ENCODE peak calls at places on chromosomes 13 and 19, in six cellular contexts. One of them, this sample, is unnamed. For H3K9me2, the result is how much of the 10 kb centered on the place peaks cover.

GRCh38 chr13:51632643-51633357 is 48.5 kb downstream of the WDFY2 start:
- DNase-seq in MM.1S: no peak
- DNase-seq in PC-9: no peak
- DNase-seq in PC-3: no peak
- DNase-seq in hepatocyte: no peak
- DNase-seq in OCI-LY7: no peak
- DNase-seq in this sample: peak

GRCh38 chr19:29107831-29108230 is 105.1 kb downstream of the UQCRFS1 start:
- DNase-seq in hepatocyte: no peak
- DNase-seq in MM.1S: no peak
- DNase-seq in PC-3: no peak
- DNase-seq in OCI-LY7: no peak
- DNase-seq in PC-9: no peak
- DNase-seq in this sample: no peak

GRCh38 chr13:77511552-77511951 is 24.0 kb upstream of the SCEL start:
- DNase-seq in OCI-LY7: no peak
- DNase-seq in PC-3: no peak
- DNase-seq in hepatocyte: no peak
- DNase-seq in MM.1S: no peak
- DNase-seq in PC-9: no peak
- DNase-seq in this sample: no peak

GRCh38 chr19:15292140-15292539 is 40.2 kb downstream of the BRD4 start:
- DNase-seq in OCI-LY7: no peak
- DNase-seq in hepatocyte: no peak
- DNase-seq in PC-3: no peak
- DNase-seq in MM.1S: no peak
- DNase-seq in PC-9: no peak
- DNase-seq in this sample: no peak

GRCh38 chr19:52981329-52981728 is 18.6 kb upstream of the ZNF816 start:
- DNase-seq in PC-3: no peak
- DNase-seq in hepatocyte: no peak
- DNase-seq in PC-9: no peak
- DNase-seq in OCI-LY7: no peak
- DNase-seq in MM.1S: no peak
- DNase-seq in this sample: peak

GRCh38 chr13:52852444-52852843 is 4.0 kb upstream of the PCDH8 start:
- DNase-seq in OCI-LY7: no peak
- DNase-seq in MM.1S: no peak
- DNase-seq in hepatocyte: no peak
- DNase-seq in PC-3: no peak
- DNase-seq in PC-9: no peak
- DNase-seq in this sample: no peak

GRCh38 chr19:1580957-1581356 is 11.7 kb downstream of the MBD3 start:
- DNase-seq in hepatocyte: no peak
- DNase-seq in OCI-LY7: no peak
- DNase-seq in PC-3: no peak
- DNase-seq in MM.1S: no peak
- DNase-seq in PC-9: no peak
- DNase-seq in this sample: no peak

GRCh38 chr13:31444266-31444862 is 244.6 kb downstream of the B3GLCT start:
- DNase-seq in PC-9: no peak
- DNase-seq in hepatocyte: no peak
- DNase-seq in OCI-LY7: no peak
- DNase-seq in MM.1S: no peak
- DNase-seq in PC-3: no peak
- DNase-seq in this sample: no peak

GRCh38 chr19:17555929-17556813 is 722 bp downstream of the COLGALT1 start:
- DNase-seq in MM.1S: peak
- DNase-seq in hepatocyte: peak
- DNase-seq in OCI-LY7: peak
- DNase-seq in PC-9: peak
- DNase-seq in PC-3: peak
- DNase-seq in this sample: peak

GRCh38 chr13:52846567-52847321 is 1.7 kb downstream of the PCDH8 start:
- DNase-seq in OCI-LY7: no peak
- DNase-seq in PC-3: no peak
- DNase-seq in hepatocyte: peak
- DNase-seq in MM.1S: no peak
- DNase-seq in PC-9: no peak
- DNase-seq in this sample: peak

GRCh38 chr13:43023244-43023931 is at the start of gene DNAJC15:
- DNase-seq in MM.1S: peak
- DNase-seq in OCI-LY7: peak
- DNase-seq in PC-3: peak
- DNase-seq in PC-9: peak
- DNase-seq in hepatocyte: peak
- DNase-seq in this sample: peak

GRCh38 chr13:113920606-113921306 is 53.1 kb downstream of the C13orf46 start:
- DNase-seq in MM.1S: no peak
- DNase-seq in OCI-LY7: no peak
- DNase-seq in PC-3: no peak
- DNase-seq in PC-9: no peak
- DNase-seq in hepatocyte: no peak
- DNase-seq in this sample: no peak

GRCh38 chr19:1425902-1426301 is 12.3 kb upstream of the RPS15 start:
- DNase-seq in hepatocyte: no peak
- DNase-seq in OCI-LY7: no peak
- DNase-seq in PC-3: no peak
- DNase-seq in MM.1S: no peak
- DNase-seq in PC-9: no peak
- DNase-seq in this sample: no peak

DNA sequence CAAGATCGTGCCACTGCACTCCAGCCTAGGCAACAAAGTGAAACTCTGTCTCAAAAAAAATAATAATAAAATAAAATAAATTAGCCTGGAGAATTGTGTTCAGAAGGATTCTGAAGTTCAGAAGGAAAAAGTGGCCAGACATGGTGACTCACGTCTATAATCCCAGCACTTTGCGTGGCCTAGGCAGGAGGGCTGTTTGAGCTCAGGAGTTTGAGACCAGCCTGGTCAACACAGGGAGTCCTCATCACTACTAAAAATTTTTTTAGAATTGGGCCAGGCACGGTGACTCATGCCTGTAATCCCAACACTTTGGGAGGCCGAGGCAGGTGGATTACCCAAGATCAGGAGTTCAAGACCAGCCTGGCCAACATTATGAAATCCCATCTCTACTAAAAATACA is 6.0 kb downstream of the RDH8 start:
- DNase-seq in OCI-LY7: no peak
- DNase-seq in PC-3: no peak
- DNase-seq in hepatocyte: no peak
- DNase-seq in MM.1S: no peak
- DNase-seq in PC-9: peak
- DNase-seq in this sample: no peak
- H3K9me2 ChIP-seq in OCI-LY7: under half
- H3K9me2 ChIP-seq in PC-3: under half
- H3K9me2 ChIP-seq in hepatocyte: under half
- H3K9me2 ChIP-seq in MM.1S: under half
- H3K9me2 ChIP-seq in PC-9: under half
- H3K9me2 ChIP-seq in this sample: under half

GRCh38 chr19:47445527-47445926 is 26.2 kb downstream of the SLC8A2 start:
- DNase-seq in PC-9: no peak
- DNase-seq in hepatocyte: no peak
- DNase-seq in OCI-LY7: no peak
- DNase-seq in MM.1S: no peak
- DNase-seq in PC-3: no peak
- DNase-seq in this sample: no peak

GRCh38 chr19:47444388-47444821 is 25.1 kb upstream of the MEIS3 start:
- DNase-seq in hepatocyte: peak
- DNase-seq in PC-9: no peak
- DNase-seq in PC-3: no peak
- DNase-seq in MM.1S: no peak
- DNase-seq in OCI-LY7: no peak
- DNase-seq in this sample: peak

GRCh38 chr19:47445937-47446402 is 25.7 kb downstream of the SLC8A2 start:
- DNase-seq in PC-3: peak
- DNase-seq in MM.1S: no peak
- DNase-seq in hepatocyte: peak
- DNase-seq in OCI-LY7: peak
- DNase-seq in PC-9: no peak
- DNase-seq in this sample: peak

GRCh38 chr19:47446534-47447469 is 24.9 kb downstream of the SLC8A2 start:
- DNase-seq in PC-3: peak
- DNase-seq in OCI-LY7: no peak
- DNase-seq in PC-9: no peak
- DNase-seq in MM.1S: no peak
- DNase-seq in hepatocyte: peak
- DNase-seq in this sample: peak

GRCh38 chr19:47443331-47443730 is 24.0 kb upstream of the MEIS3 start:
- DNase-seq in PC-9: no peak
- DNase-seq in hepatocyte: no peak
- DNase-seq in MM.1S: no peak
- DNase-seq in PC-3: no peak
- DNase-seq in OCI-LY7: no peak
- DNase-seq in this sample: no peak
- H3K9me2 ChIP-seq in PC-9: under half
- H3K9me2 ChIP-seq in hepatocyte: under half
- H3K9me2 ChIP-seq in MM.1S: under half
- H3K9me2 ChIP-seq in PC-3: under half
- H3K9me2 ChIP-seq in OCI-LY7: under half
- H3K9me2 ChIP-seq in this sample: under half

DNA sequence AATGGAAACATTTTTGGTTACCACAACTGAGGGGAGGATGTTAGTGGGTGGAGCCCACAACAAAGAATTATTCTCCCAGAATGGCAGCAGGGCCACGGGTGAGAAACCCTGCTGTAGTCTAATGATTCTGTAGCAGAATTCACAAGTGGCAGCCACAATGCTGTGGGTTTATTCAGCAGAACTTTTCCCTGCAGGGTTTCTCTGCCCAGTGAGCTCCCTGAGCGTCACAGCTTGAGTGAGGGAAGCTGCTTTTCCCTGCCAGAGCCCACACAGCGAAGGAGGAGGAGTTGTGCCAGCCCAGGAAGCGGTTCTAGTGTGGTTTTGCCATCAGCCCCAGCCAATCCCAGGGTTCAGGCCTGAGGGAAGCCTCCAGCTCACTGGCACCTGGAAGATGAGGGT is 4.4 kb downstream of the ATP12A start:
- DNase-seq in OCI-LY7: no peak
- DNase-seq in hepatocyte: no peak
- DNase-seq in PC-3: no peak
- DNase-seq in PC-9: no peak
- DNase-seq in MM.1S: no peak
- DNase-seq in this sample: no peak
- H3K9me2 ChIP-seq in OCI-LY7: under half
- H3K9me2 ChIP-seq in hepatocyte: under half
- H3K9me2 ChIP-seq in PC-3: under half
- H3K9me2 ChIP-seq in PC-9: under half
- H3K9me2 ChIP-seq in MM.1S: under half
- H3K9me2 ChIP-seq in this sample: under half

GRCh38 chr19:58059003-58059671 is at the start of gene ZNF135:
- DNase-seq in OCI-LY7: no peak
- DNase-seq in PC-3: no peak
- DNase-seq in MM.1S: no peak
- DNase-seq in hepatocyte: peak
- DNase-seq in PC-9: no peak
- DNase-seq in this sample: peak
- H3K9me2 ChIP-seq in OCI-LY7: under half
- H3K9me2 ChIP-seq in PC-3: under half
- H3K9me2 ChIP-seq in MM.1S: under half
- H3K9me2 ChIP-seq in hepatocyte: under half
- H3K9me2 ChIP-seq in PC-9: under half
- H3K9me2 ChIP-seq in this sample: under half

GRCh38 chr13:100301418-100301817 is 212.5 kb downstream of the PCCA start:
- DNase-seq in MM.1S: no peak
- DNase-seq in hepatocyte: no peak
- DNase-seq in PC-9: no peak
- DNase-seq in PC-3: no peak
- DNase-seq in OCI-LY7: no peak
- DNase-seq in this sample: no peak
- H3K9me2 ChIP-seq in MM.1S: under half
- H3K9me2 ChIP-seq in hepatocyte: under half
- H3K9me2 ChIP-seq in PC-9: under half
- H3K9me2 ChIP-seq in PC-3: under half
- H3K9me2 ChIP-seq in OCI-LY7: under half
- H3K9me2 ChIP-seq in this sample: under half

DNA sequence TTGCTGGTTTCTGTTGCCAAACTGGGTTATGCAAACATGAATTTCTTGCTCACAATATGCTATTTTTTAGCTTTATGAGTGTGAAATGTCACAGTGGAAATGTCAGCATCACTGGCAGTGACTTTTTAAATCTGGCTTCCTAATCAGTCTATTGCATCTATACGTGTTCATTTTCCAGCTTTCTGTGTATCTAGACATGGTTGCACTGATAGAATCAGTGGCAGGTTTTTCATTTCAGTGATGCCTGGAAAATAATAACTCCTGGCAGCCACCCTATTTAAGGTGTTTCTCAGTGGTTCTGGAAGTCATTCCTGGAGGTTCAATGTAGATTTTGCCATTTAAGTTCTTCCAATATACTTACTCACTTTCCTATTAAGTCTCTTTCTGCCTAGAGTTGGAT is 146.7 kb downstream of the SLITRK6 start:
- DNase-seq in OCI-LY7: no peak
- DNase-seq in MM.1S: no peak
- DNase-seq in PC-9: no peak
- DNase-seq in hepatocyte: no peak
- DNase-seq in PC-3: no peak
- DNase-seq in this sample: no peak
- H3K9me2 ChIP-seq in OCI-LY7: under half
- H3K9me2 ChIP-seq in MM.1S: under half
- H3K9me2 ChIP-seq in PC-9: under half
- H3K9me2 ChIP-seq in hepatocyte: under half
- H3K9me2 ChIP-seq in PC-3: under half
- H3K9me2 ChIP-seq in this sample: under half

GRCh38 chr13:110700186-110700585 is 5.7 kb downstream of the CARS2 start:
- DNase-seq in MM.1S: no peak
- DNase-seq in hepatocyte: no peak
- DNase-seq in PC-9: no peak
- DNase-seq in OCI-LY7: no peak
- DNase-seq in PC-3: no peak
- DNase-seq in this sample: no peak
- H3K9me2 ChIP-seq in MM.1S: under half
- H3K9me2 ChIP-seq in hepatocyte: under half
- H3K9me2 ChIP-seq in PC-9: under half
- H3K9me2 ChIP-seq in OCI-LY7: under half
- H3K9me2 ChIP-seq in PC-3: under half
- H3K9me2 ChIP-seq in this sample: under half

GRCh38 chr19:5273782-5274181 is 66.8 kb downstream of the PTPRS start:
- DNase-seq in hepatocyte: no peak
- DNase-seq in PC-3: no peak
- DNase-seq in PC-9: no peak
- DNase-seq in OCI-LY7: no peak
- DNase-seq in MM.1S: no peak
- DNase-seq in this sample: no peak
- H3K9me2 ChIP-seq in hepatocyte: under half
- H3K9me2 ChIP-seq in PC-3: under half
- H3K9me2 ChIP-seq in PC-9: under half
- H3K9me2 ChIP-seq in OCI-LY7: under half
- H3K9me2 ChIP-seq in MM.1S: under half
- H3K9me2 ChIP-seq in this sample: under half

GRCh38 chr19:2790557-2791271 is 5.4 kb downstream of the THOP1 start:
- DNase-seq in MM.1S: no peak
- DNase-seq in OCI-LY7: no peak
- DNase-seq in PC-3: no peak
- DNase-seq in PC-9: no peak
- DNase-seq in hepatocyte: no peak
- DNase-seq in this sample: no peak
- H3K9me2 ChIP-seq in MM.1S: under half
- H3K9me2 ChIP-seq in OCI-LY7: under half
- H3K9me2 ChIP-seq in PC-3: under half
- H3K9me2 ChIP-seq in PC-9: under half
- H3K9me2 ChIP-seq in hepatocyte: under half
- H3K9me2 ChIP-seq in this sample: under half

This sample was measured in GM23338.